ENCODE peak calls at places on chromosomes 12 and 14, in seven cellular contexts. K is K562; X is neural progenitor cell; R is thoracic aorta; Q is CD8-positive, alpha-beta memory T cell; S is uterus; Z is transverse colon. H is an unnamed sample.

GRCh38 chr12:97396989-97397388 is 65.6 kb upstream of the RMST start:
- DNase-seq in K (no peak), X (peak; percentile 87), R (no peak), Q (no peak), S (no peak), Z (no peak), H (no peak)

GRCh38 chr12:60210756-60211155 is 614.9 kb downstream of the SLC16A7 start:
- DNase-seq in K (no peak), X (no peak), R (no peak), Q (no peak), S (no peak), Z (no peak), H (no peak)

GRCh38 chr14:90107789-90108188 is 46.0 kb downstream of the KCNK13 start:
- DNase-seq in K (no peak), X (no peak), R (no peak), Q (no peak), S (no peak), Z (no peak), H (no peak)

GRCh38 chr14:63475761-63476160 is 67.4 kb downstream of the PPP2R5E start:
- DNase-seq in K (no peak), X (no peak), R (no peak), Q (no peak), S (no peak), Z (no peak), H (no peak)

GRCh38 chr12:91009319-91009950 is 4.7 kb upstream of the EPYC start:
- DNase-seq in K (no peak), X (no peak), R (no peak), Q (no peak), S (no peak), Z (no peak), H (no peak)

GRCh38 chr14:106790189-106791036 is 1264.0 kb downstream of the TMEM121 start:
- DNase-seq in K (peak; percentile 35), X (peak; percentile 2), R (no peak), Q (peak; percentile 42), S (peak; percentile 30), Z (peak; percentile 89), H (peak; percentile 90)

GRCh38 chr12:19120795-19121194 is 8.7 kb upstream of the PLEKHA5 start:
- DNase-seq in K (no peak), X (no peak), R (no peak), Q (no peak), S (no peak), Z (no peak), H (no peak)

GRCh38 chr12:43425361-43425760 is 126.6 kb downstream of the ADAMTS20 start:
- DNase-seq in K (no peak), X (no peak), R (no peak), Q (no peak), S (no peak), Z (no peak), H (no peak)

GRCh38 chr14:31271648-31272047 is 64.1 kb upstream of the HECTD1 start:
- DNase-seq in K (no peak), X (no peak), R (no peak), Q (no peak), S (no peak), Z (no peak), H (no peak)

GRCh38 chr14:89266754-89267153 is 150.3 kb downstream of the FOXN3 start:
- DNase-seq in K (no peak), X (no peak), R (no peak), Q (no peak), S (no peak), Z (no peak), H (no peak)

GRCh38 chr12:62259993-62260732 is at the start of gene USP15:
- DNase-seq in K (peak; percentile 91), X (peak; percentile 98), R (peak; percentile 75), Q (peak; percentile 97), S (peak; percentile 97), Z (peak; percentile 97), H (peak; percentile 98)

GRCh38 chr14:69152181-69152943 is 557 bp downstream of the DCAF5 start:
- DNase-seq in K (peak; percentile 58), X (peak; percentile 70), R (no peak), Q (peak; percentile 64), S (peak; percentile 27), Z (peak; percentile 10), H (peak; percentile 53)
- H3K4me1 ChIP-seq in K (peaks cover 20% of the 10 kb centered on the region), X (peaks cover 22% of the 10 kb centered on the region), R (peaks cover 21% of the 10 kb centered on the region), Q (peaks cover 37% of the 10 kb centered on the region), S (peaks cover 5% of the 10 kb centered on the region), Z (peaks cover 13% of the 10 kb centered on the region), H (peaks cover 17% of the 10 kb centered on the region)

GRCh38 chr14:72606879-72607278 is 287.0 kb downstream of the DPF3 start:
- DNase-seq in K (no peak), X (no peak), R (no peak), Q (no peak), S (no peak), Z (no peak), H (no peak)

GRCh38 chr14:72609205-72609916 is 284.5 kb downstream of the DPF3 start:
- DNase-seq in K (no peak), X (no peak), R (no peak), Q (no peak), S (no peak), Z (no peak), H (no peak)

GRCh38 chr14:72605921-72606220 is 288.0 kb downstream of the DPF3 start:
- DNase-seq in K (no peak), X (no peak), R (no peak), Q (no peak), S (no peak), Z (no peak), H (no peak)

GRCh38 chr14:72608391-72609204 is 285.3 kb downstream of the DPF3 start:
- DNase-seq in K (peak; percentile 18), X (no peak), R (no peak), Q (no peak), S (no peak), Z (no peak), H (no peak)

GRCh38 chr14:72607386-72608125 is 286.3 kb downstream of the DPF3 start:
- DNase-seq in K (no peak), X (no peak), R (no peak), Q (no peak), S (no peak), Z (no peak), H (no peak)
- H3K4me1 ChIP-seq in K (no peaks in the 10 kb centered on the region), X (no peaks in the 10 kb centered on the region), R (no peaks in the 10 kb centered on the region), Q (no peaks in the 10 kb centered on the region), S (no peaks in the 10 kb centered on the region), Z (no peaks in the 10 kb centered on the region), H (no peaks in the 10 kb centered on the region)

GRCh38 chr14:49622022-49622607 is 1.5 kb downstream of the MGAT2 start:
- DNase-seq in K (no peak), X (no peak), R (no peak), Q (no peak), S (no peak), Z (no peak), H (no peak)

GRCh38 chr14:49623387-49623786 is 2.8 kb downstream of the MGAT2 start:
- DNase-seq in K (no peak), X (no peak), R (no peak), Q (no peak), S (no peak), Z (no peak), H (no peak)

GRCh38 chr14:49619730-49620129 is 696 bp downstream of the RPL36AL start:
- DNase-seq in K (no peak), X (no peak), R (no peak), Q (no peak), S (no peak), Z (no peak), H (no peak)

GRCh38 chr14:49620182-49621113 is at the start of the genes MGAT2 and RPL36AL:
- DNase-seq in K (peak; percentile 91), X (peak; percentile 99), R (peak; percentile 87), Q (peak; percentile 96), S (peak; percentile 99), Z (peak; percentile 99), H (peak; percentile 99)

DNA sequence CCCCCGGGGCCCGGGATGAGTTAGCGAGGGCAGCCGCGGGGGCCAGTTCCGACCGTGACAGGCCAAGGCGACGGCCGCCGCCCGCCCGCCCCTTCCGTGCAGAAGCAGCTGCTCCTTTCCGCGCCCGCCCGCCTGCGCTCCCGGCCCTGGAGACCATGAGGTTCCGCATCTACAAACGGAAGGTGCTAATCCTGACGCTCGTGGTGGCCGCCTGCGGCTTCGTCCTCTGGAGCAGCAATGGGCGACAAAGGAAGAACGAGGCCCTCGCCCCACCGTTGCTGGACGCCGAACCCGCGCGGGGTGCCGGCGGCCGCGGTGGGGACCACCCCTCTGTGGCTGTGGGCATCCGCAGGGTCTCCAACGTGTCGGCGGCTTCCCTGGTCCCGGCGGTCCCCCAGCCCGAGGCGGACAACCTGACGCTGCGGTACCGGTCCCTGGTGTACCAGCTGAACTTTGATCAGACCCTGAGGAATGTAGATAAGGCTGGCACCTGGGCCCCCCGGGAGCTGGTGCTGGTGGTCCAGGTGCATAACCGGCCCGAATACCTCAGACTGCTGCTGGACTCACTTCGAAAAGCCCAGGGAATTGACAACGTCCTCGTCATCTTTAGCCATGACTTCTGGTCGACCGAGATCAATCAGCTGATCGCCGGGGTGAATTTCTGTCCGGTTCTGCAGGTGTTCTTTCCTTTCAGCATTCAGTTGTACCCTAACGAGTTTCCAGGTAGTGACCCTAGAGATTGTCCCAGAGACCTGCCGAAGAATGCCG is 699 bp downstream of the MGAT2 start:
- DNase-seq in K (no peak), X (peak; percentile 79), R (peak; percentile 25), Q (no peak), S (peak; percentile 72), Z (peak; percentile 75), H (peak; percentile 70)
- H3K4me1 ChIP-seq in K (peaks cover 4% of the 10 kb centered on the region), X (peaks cover 22% of the 10 kb centered on the region), R (peaks cover 31% of the 10 kb centered on the region), Q (peaks cover 50% of the 10 kb centered on the region), S (peaks cover 17% of the 10 kb centered on the region), Z (peaks cover 40% of the 10 kb centered on the region), H (peaks cover 41% of the 10 kb centered on the region)

GRCh38 chr12:119177056-119177325 is 1.7 kb upstream of the HSPB8 start:
- DNase-seq in K (no peak), X (no peak), R (no peak), Q (no peak), S (no peak), Z (no peak), H (no peak)
- H3K4me1 ChIP-seq in K (no peaks in the 10 kb centered on the region), X (peaks cover 21% of the 10 kb centered on the region), R (peaks cover 9% of the 10 kb centered on the region), Q (no peaks in the 10 kb centered on the region), S (no peaks in the 10 kb centered on the region), Z (no peaks in the 10 kb centered on the region), H (peaks cover 2% of the 10 kb centered on the region)

DNA sequence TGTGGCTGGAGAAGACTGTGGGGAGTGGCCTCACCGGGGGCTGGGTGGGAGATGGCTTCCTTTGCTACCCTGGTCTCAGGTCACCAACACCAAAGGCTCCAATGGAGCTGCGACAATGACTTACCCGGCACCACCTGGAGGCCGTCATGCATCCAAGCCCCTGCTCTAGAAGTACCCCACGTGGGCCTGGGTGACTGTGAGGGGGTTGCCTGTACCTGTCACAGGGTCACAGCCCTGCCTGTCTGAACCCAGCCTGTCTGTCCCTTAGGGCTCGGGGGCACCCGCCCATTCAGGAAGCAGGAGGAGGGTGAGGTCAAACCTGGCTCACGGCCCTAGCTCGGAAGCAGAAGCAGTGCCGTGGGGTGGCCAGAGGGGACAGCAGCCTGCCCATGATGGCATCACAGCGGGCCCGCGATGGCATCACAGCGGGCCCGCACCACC is 18.9 kb downstream of the ABCB9 start:
- DNase-seq in K (no peak), X (no peak), R (no peak), Q (no peak), S (no peak), Z (peak; percentile 72), H (peak; percentile 88)
- H3K4me1 ChIP-seq in K (peaks cover 6% of the 10 kb centered on the region), X (no peaks in the 10 kb centered on the region), R (peaks cover 5% of the 10 kb centered on the region), Q (peaks cover 6% of the 10 kb centered on the region), S (no peaks in the 10 kb centered on the region), Z (peaks cover 42% of the 10 kb centered on the region), H (peaks cover 26% of the 10 kb centered on the region)